ENCODE peak calls at places on chromosomes 5 and 9, in four cellular contexts. F is fibroblast of lung, U is PC-9, Q is epithelial cell of esophagus. H is an unnamed sample.

GRCh38 chr5:157818368-157818767 is 40.6 kb downstream of the CLINT1 start:
- DNase-seq in F (no peak), U (no peak), Q (no peak), H (no peak)

GRCh38 chr9:129476821-129477611 is 143.9 kb downstream of the C9orf50 start:
- DNase-seq in F (no peak), U (no peak), Q (no peak), H (no peak)

GRCh38 chr9:133707065-133707760 is 30.9 kb downstream of the SARDH start:
- DNase-seq in F (peak; percentile 77), U (no peak), Q (peak; percentile 43), H (peak; percentile 82)

GRCh38 chr9:114098021-114098659 is 952 bp downstream of the KIF12 start:
- DNase-seq in F (no peak), U (no peak), Q (peak; percentile 61), H (no peak)

GRCh38 chr9:99623780-99624364 is 197.8 kb upstream of the NR4A3 start:
- DNase-seq in F (no peak), U (no peak), Q (no peak), H (no peak)

GRCh38 chr9:32247173-32247572 is 137.3 kb upstream of the ACO1 start:
- DNase-seq in F (no peak), U (no peak), Q (no peak), H (no peak)

GRCh38 chr5:122723606-122724352 is 51.1 kb upstream of the SNX2 start:
- DNase-seq in F (peak; percentile 67), U (no peak), Q (peak; percentile 88), H (peak; percentile 70)

GRCh38 chr5:30405821-30406220 is 787.7 kb upstream of the CDH6 start:
- DNase-seq in F (peak; percentile 66), U (no peak), Q (no peak), H (no peak)

GRCh38 chr5:68067353-68067752 is 148.2 kb upstream of the PIK3R1 start:
- DNase-seq in F (no peak), U (no peak), Q (peak; percentile 47), H (no peak)

GRCh38 chr9:105232207-105232606 is 12.2 kb upstream of the SLC44A1 start:
- DNase-seq in F (peak; percentile 18), U (no peak), Q (no peak), H (no peak)

GRCh38 chr5:149485655-149486615 is 65.3 kb downstream of the CSNK1A1 start:
- DNase-seq in F (peak; percentile 100), U (peak; percentile 89), Q (peak; percentile 99), H (peak; percentile 99)

GRCh38 chr5:63923914-63924313 is 38.3 kb downstream of the HTR1A start:
- DNase-seq in F (no peak), U (no peak), Q (peak; percentile 88), H (no peak)

GRCh38 chr9:114282507-114282906 is 40.4 kb upstream of the ORM1 start:
- DNase-seq in F (no peak), U (no peak), Q (peak; percentile 64), H (no peak)

GRCh38 chr5:56896761-56897160 is 12.6 kb upstream of the SETD9 start:
- DNase-seq in F (no peak), U (no peak), Q (no peak), H (no peak)

GRCh38 chr5:56900395-56900794 is 9.0 kb upstream of the SETD9 start:
- DNase-seq in F (peak; percentile 38), U (no peak), Q (peak; percentile 34), H (no peak)

GRCh38 chr5:56898213-56898612 is 11.2 kb upstream of the SETD9 start:
- DNase-seq in F (no peak), U (no peak), Q (no peak), H (no peak)

GRCh38 chr5:56900858-56901578 is 8.4 kb upstream of the SETD9 start:
- DNase-seq in F (peak; percentile 19), U (peak; percentile 31), Q (peak; percentile 55), H (no peak)
- H3K4me3 ChIP-seq in F (no peak overlapping the region), U (no peak overlapping the region), Q (no peak overlapping the region), H (no peak overlapping the region)

GRCh38 chr5:178067705-178068104 is 45.6 kb upstream of the N4BP3 start:
- DNase-seq in F (no peak), U (no peak), Q (no peak), H (no peak)
- H3K4me3 ChIP-seq in F (no peak overlapping the region), U (no peak overlapping the region), Q (no peak overlapping the region), H (no peak overlapping the region)

GRCh38 chr9:88949961-88950340 is 41.3 kb upstream of the S1PR3 start:
- DNase-seq in F (peak; percentile 65), U (no peak), Q (peak; percentile 82), H (no peak)

GRCh38 chr9:88950341-88951141 is 40.7 kb upstream of the S1PR3 start:
- DNase-seq in F (peak; percentile 82), U (no peak), Q (peak; percentile 89), H (peak; percentile 59)

GRCh38 chr9:88949425-88949824 is 41.8 kb upstream of the S1PR3 start:
- DNase-seq in F (peak; percentile 67), U (no peak), Q (no peak), H (peak; percentile 88)

GRCh38 chr9:88952086-88952615 is 39.1 kb upstream of the S1PR3 start:
- DNase-seq in F (no peak), U (no peak), Q (no peak), H (no peak)

DNA sequence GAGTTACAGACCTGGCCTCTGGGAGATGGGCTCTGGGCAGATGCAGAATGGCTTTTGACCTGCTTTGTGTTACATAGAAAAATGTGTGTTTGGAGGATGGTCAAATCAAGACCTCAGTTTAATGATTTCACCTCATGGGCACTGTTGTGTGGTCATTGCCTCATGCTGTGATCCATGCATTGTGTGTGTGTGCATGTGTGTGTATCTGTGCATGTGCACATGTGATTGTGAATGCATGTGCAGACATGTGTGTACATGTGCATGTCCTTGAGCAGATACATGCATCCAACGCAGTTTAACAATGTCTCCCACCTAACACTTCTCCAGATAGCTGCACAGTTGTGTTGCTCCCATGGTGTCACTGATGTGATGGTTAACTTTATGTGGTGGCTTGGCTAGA is 40.1 kb upstream of the S1PR3 start:
- DNase-seq in F (no peak), U (no peak), Q (no peak), H (no peak)
- H3K4me3 ChIP-seq in F (peak overlapping the region; percentile 15), U (peak overlapping the region; percentile 21), Q (no peak overlapping the region), H (no peak overlapping the region)

DNA sequence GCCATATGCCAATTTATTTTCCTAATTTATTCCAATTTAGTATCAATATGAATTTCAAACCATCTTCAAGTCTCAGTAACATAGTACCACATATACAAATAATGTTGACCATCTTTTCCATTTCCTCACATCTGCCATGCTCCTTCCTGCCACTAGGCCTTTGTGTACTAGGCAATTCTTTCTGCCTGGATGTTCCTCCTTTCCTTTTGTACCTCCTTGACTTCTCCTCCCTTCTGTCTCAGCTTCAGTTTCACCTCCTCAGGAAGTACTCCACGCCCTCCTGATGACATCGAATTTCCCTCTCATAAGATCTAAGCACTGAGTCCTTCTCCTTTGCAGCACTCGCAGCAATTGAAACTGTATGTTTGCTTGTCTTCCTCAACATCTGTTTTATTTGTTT is 53.9 kb downstream of the MEF2C start:
- DNase-seq in F (no peak), U (no peak), Q (no peak), H (no peak)
- H3K4me3 ChIP-seq in F (no peak overlapping the region), U (no peak overlapping the region), Q (no peak overlapping the region), H (no peak overlapping the region)